ENCODE peak calls at places on chromosomes 13 and 19, in nine cellular contexts. Z is nephron progenitor cell, J is brain microvascular endothelial cell, S is neural progenitor cell, Q is ascending aorta, C is activated B cell treated with CpG ODN at 0.5 μM for 24 hours, D is ovary, B is AG09319, U is body of pancreas. O is an unnamed sample.

GRCh38 chr19:34409189-34410164 is 5.3 kb downstream of the PDCD2L start:
- DNase-seq in Z (no peak), J (no peak), S (no peak), Q (no peak), C (no peak), D (no peak), B (no peak), U (no peak), O (no peak)

GRCh38 chr19:11767633-11768133 is 883 bp downstream of the ZNF441 start:
- DNase-seq in Z (peak), J (peak), S (peak), Q (peak), C (peak), D (peak), B (no peak), U (peak), O (no peak)

GRCh38 chr13:21736926-21737325 is 66.1 kb downstream of the FGF9 start:
- DNase-seq in Z (no peak), J (no peak), S (no peak), Q (no peak), C (no peak), D (no peak), B (no peak), U (no peak), O (no peak)

GRCh38 chr13:22175815-22176214 is 504.9 kb downstream of the FGF9 start:
- DNase-seq in Z (no peak), J (no peak), S (no peak), Q (no peak), C (no peak), D (no peak), B (no peak), U (no peak), O (no peak)

GRCh38 chr19:33402421-33403220 is 29.1 kb downstream of the CEBPG start:
- DNase-seq in Z (peak), J (no peak), S (no peak), Q (no peak), C (no peak), D (no peak), B (no peak), U (no peak), O (no peak)

GRCh38 chr19:35142531-35143230 is 374 bp upstream of the FXYD7 start:
- DNase-seq in Z (peak), J (no peak), S (peak), Q (no peak), C (peak), D (peak), B (no peak), U (peak), O (no peak)

GRCh38 chr19:44190020-44190419 is 22.3 kb upstream of the ZNF227 start:
- DNase-seq in Z (no peak), J (no peak), S (no peak), Q (no peak), C (no peak), D (no peak), B (no peak), U (no peak), O (no peak)

GRCh38 chr13:112629161-112629560 is 41.2 kb upstream of the TUBGCP3 start:
- DNase-seq in Z (no peak), J (no peak), S (no peak), Q (no peak), C (no peak), D (no peak), B (no peak), U (no peak), O (no peak)

GRCh38 chr13:69324109-69324886 is 783.3 kb upstream of the ATXN8OS start:
- DNase-seq in Z (no peak), J (no peak), S (peak), Q (no peak), C (no peak), D (no peak), B (no peak), U (no peak), O (no peak)

GRCh38 chr19:3207466-3208242 is 16.8 kb upstream of the CELF5 start:
- DNase-seq in Z (peak), J (no peak), S (no peak), Q (no peak), C (no peak), D (no peak), B (no peak), U (no peak), O (no peak)

GRCh38 chr19:399370-399769 is 9.6 kb downstream of the C2CD4C start:
- DNase-seq in Z (peak), J (no peak), S (no peak), Q (no peak), C (no peak), D (no peak), B (no peak), U (no peak), O (no peak)

GRCh38 chr13:21638319-21639282 is 32.3 kb upstream of the FGF9 start:
- DNase-seq in Z (peak), J (no peak), S (no peak), Q (no peak), C (no peak), D (no peak), B (no peak), U (peak), O (no peak)

GRCh38 chr19:6768236-6768785 is 1.1 kb upstream of the SH2D3A start:
- DNase-seq in Z (no peak), J (no peak), S (no peak), Q (no peak), C (no peak), D (no peak), B (no peak), U (no peak), O (no peak)

GRCh38 chr19:40274585-40275544 is 10.3 kb downstream of the AKT2 start:
- DNase-seq in Z (no peak), J (no peak), S (no peak), Q (no peak), C (peak), D (no peak), B (no peak), U (no peak), O (no peak)

GRCh38 chr13:41060723-41061074 is 610 bp upstream of the WBP4 start:
- DNase-seq in Z (peak), J (no peak), S (peak), Q (peak), C (peak), D (peak), B (no peak), U (peak), O (peak)

GRCh38 chr19:31126236-31126635 is 223.0 kb downstream of the TSHZ3 start:
- DNase-seq in Z (no peak), J (no peak), S (no peak), Q (peak), C (no peak), D (no peak), B (no peak), U (no peak), O (no peak)

GRCh38 chr19:3369337-3370213 is 3.2 kb downstream of the NFIC start:
- DNase-seq in Z (peak), J (no peak), S (peak), Q (peak), C (no peak), D (peak), B (no peak), U (no peak), O (no peak)

GRCh38 chr19:7360393-7360984 is 11.8 kb downstream of the ARHGEF18 start:
- DNase-seq in Z (no peak), J (no peak), S (no peak), Q (no peak), C (no peak), D (no peak), B (no peak), U (no peak), O (no peak)

GRCh38 chr19:57708641-57709354 is at the start of gene ZNF154:
- DNase-seq in Z (peak), J (peak), S (peak), Q (no peak), C (peak), D (peak), B (peak), U (peak), O (peak)

GRCh38 chr13:113183450-113184129 is 24.9 kb downstream of the PCID2 start:
- DNase-seq in Z (no peak), J (peak), S (no peak), Q (no peak), C (no peak), D (no peak), B (no peak), U (no peak), O (no peak)

GRCh38 chr13:23621316-23621645 is 51.1 kb downstream of the TNFRSF19 start:
- DNase-seq in Z (no peak), J (peak), S (no peak), Q (no peak), C (no peak), D (no peak), B (no peak), U (no peak), O (no peak)

GRCh38 chr13:43963726-43964125 is 84.0 kb downstream of the LACC1 start:
- DNase-seq in Z (no peak), J (no peak), S (peak), Q (no peak), C (no peak), D (no peak), B (no peak), U (no peak), O (no peak)
- TF ChIP-seq CTCF in Z (no peak), J (peak), S (peak), Q (no peak), C (no peak), D (no peak), B (no peak), U (no peak), O (no peak)

DNA sequence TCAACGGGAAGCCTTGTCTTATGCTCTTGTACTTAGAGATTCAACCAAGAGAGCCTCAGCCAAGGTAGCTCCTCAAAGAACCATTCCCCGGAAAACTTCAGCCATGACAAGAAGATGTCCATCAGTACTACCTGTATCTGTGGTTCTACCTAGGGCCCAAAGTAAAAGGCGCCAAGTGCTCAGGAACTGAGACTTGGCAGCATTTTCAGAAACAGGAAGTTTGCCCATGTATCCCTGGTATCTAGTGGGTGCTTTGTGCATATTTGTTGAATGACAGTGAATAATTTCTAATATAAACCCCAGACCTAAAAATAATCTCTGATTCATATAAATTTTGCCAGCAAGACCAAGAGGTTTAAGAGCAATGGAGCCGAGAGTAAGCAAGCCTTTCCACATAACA is 7.2 kb downstream of the FAM216B start:
- DNase-seq in Z (no peak), J (no peak), S (no peak), Q (no peak), C (no peak), D (no peak), B (no peak), U (no peak), O (no peak)
- TF ChIP-seq CTCF in Z (no peak), J (no peak), S (no peak), Q (no peak), C (no peak), D (no peak), B (no peak), U (no peak), O (no peak)

GRCh38 chr19:17393914-17394313 is at the start of gene CCDC194:
- DNase-seq in Z (no peak), J (no peak), S (no peak), Q (no peak), C (no peak), D (no peak), B (no peak), U (no peak), O (no peak)

GRCh38 chr19:17391371-17392151 is 2.4 kb downstream of the CCDC194 start:
- DNase-seq in Z (no peak), J (no peak), S (peak), Q (no peak), C (no peak), D (no peak), B (no peak), U (no peak), O (no peak)

GRCh38 chr19:17389288-17389687 is 4.7 kb downstream of the CCDC194 start:
- DNase-seq in Z (no peak), J (no peak), S (no peak), Q (no peak), C (no peak), D (no peak), B (no peak), U (no peak), O (no peak)

GRCh38 chr19:17390665-17391370 is 3.2 kb downstream of the CCDC194 start:
- DNase-seq in Z (peak), J (peak), S (peak), Q (peak), C (peak), D (peak), B (peak), U (peak), O (peak)

GRCh38 chr19:17389957-17390664 is 3.9 kb downstream of the CCDC194 start:
- DNase-seq in Z (no peak), J (no peak), S (no peak), Q (no peak), C (no peak), D (no peak), B (no peak), U (no peak), O (no peak)
- TF ChIP-seq CTCF in Z (peak), J (no peak), S (peak), Q (peak), C (no peak), D (no peak), B (no peak), U (no peak), O (peak)

GRCh38 chr13:28313579-28313978 is 175.2 kb downstream of the PAN3 start:
- DNase-seq in Z (no peak), J (peak), S (peak), Q (no peak), C (no peak), D (no peak), B (no peak), U (no peak), O (no peak)
- TF ChIP-seq CTCF in Z (no peak), J (peak), S (peak), Q (no peak), C (no peak), D (no peak), B (peak), U (no peak), O (peak)

DNA sequence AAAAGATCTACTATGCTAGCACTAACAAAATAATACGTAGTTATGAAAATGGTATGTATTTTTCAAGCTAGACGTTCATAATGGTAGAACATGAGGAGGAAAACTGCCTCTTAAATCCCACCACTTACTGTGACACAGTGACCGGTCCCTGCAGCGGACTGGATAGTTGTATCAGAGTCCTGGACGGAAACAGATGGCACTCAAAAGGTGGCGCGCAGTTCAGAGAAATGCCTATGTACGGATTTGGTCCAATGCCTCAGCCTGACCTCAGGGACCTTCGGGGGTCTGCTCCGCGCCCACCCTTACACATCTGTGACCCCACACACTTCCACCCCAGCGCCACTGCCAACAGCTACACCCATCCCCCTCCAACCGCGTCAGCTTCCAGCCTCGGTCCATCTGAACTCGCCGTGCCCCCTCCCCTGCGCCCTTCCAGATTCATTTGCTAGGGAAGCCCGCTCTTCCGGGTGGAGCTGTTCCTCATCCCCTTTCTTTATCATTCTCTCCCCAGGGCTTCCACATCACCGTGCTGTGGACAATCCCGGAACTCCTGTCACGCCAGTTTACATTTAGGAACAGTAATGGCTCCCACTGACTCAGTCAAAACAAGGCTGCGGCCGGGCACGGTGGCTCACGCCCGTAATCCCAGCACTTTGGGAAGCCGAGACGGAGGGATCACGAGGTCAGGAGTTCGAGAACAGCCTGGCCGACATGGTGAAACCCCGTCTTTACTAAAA is 794 bp upstream of the LENG8 start:
- DNase-seq in Z (peak), J (peak), S (peak), Q (peak), C (peak), D (peak), B (no peak), U (peak), O (no peak)
- TF ChIP-seq CTCF in Z (no peak), J (no peak), S (no peak), Q (no peak), C (no peak), D (no peak), B (no peak), U (no peak), O (peak)

O was measured in type B pancreatic cell.